ENCODE peak calls at places on chromosomes 6 and 20, in ten cellular contexts. One of them, this sample, is unnamed.

GRCh38 chr6:6891074-6891754 is 216.5 kb upstream of the RREB1 start:
- DNase-seq in bronchial epithelial cell: no peak
- DNase-seq in T-cell: no peak
- DNase-seq in EL: no peak
- DNase-seq in ureter: no peak
- DNase-seq in GM06990: no peak
- DNase-seq in mesothelial cell of epicardium: no peak
- DNase-seq in mesendoderm: no peak
- DNase-seq in tibial artery: no peak
- DNase-seq in kidney: no peak
- DNase-seq in this sample: no peak

GRCh38 chr6:41780623-41781301 is at the start of gene PRICKLE4:
- DNase-seq in GM06990: no peak
- DNase-seq in T-cell: no peak
- DNase-seq in mesothelial cell of epicardium: no peak
- DNase-seq in bronchial epithelial cell: peak; percentile 52
- DNase-seq in mesendoderm: peak; percentile 22
- DNase-seq in kidney: peak; percentile 83
- DNase-seq in EL: peak; percentile 41
- DNase-seq in tibial artery: peak; percentile 72
- DNase-seq in ureter: no peak
- DNase-seq in this sample: no peak

GRCh38 chr6:143806282-143807102 is 36.6 kb upstream of the LTV1 start:
- DNase-seq in EL: peak; percentile 82
- DNase-seq in mesothelial cell of epicardium: no peak
- DNase-seq in tibial artery: no peak
- DNase-seq in mesendoderm: no peak
- DNase-seq in T-cell: no peak
- DNase-seq in kidney: no peak
- DNase-seq in GM06990: no peak
- DNase-seq in ureter: no peak
- DNase-seq in bronchial epithelial cell: peak; percentile 21
- DNase-seq in this sample: no peak

GRCh38 chr20:43043887-43044286 is 145.8 kb downstream of the PTPRT start:
- DNase-seq in T-cell: no peak
- DNase-seq in tibial artery: no peak
- DNase-seq in mesendoderm: peak; percentile 22
- DNase-seq in mesothelial cell of epicardium: no peak
- DNase-seq in ureter: no peak
- DNase-seq in EL: no peak
- DNase-seq in kidney: no peak
- DNase-seq in GM06990: no peak
- DNase-seq in bronchial epithelial cell: no peak
- DNase-seq in this sample: no peak

GRCh38 chr20:59939052-59939878 is 840 bp downstream of the PPP1R3D start:
- DNase-seq in mesothelial cell of epicardium: no peak
- DNase-seq in mesendoderm: peak; percentile 51
- DNase-seq in T-cell: no peak
- DNase-seq in tibial artery: peak; percentile 68
- DNase-seq in kidney: peak; percentile 78
- DNase-seq in bronchial epithelial cell: no peak
- DNase-seq in GM06990: peak; percentile 32
- DNase-seq in EL: no peak
- DNase-seq in ureter: no peak
- DNase-seq in this sample: no peak

GRCh38 chr20:38171301-38172010 is 6.4 kb upstream of the TGM2 start:
- DNase-seq in mesendoderm: peak; percentile 42
- DNase-seq in tibial artery: peak; percentile 65
- DNase-seq in ureter: no peak
- DNase-seq in EL: no peak
- DNase-seq in bronchial epithelial cell: no peak
- DNase-seq in mesothelial cell of epicardium: no peak
- DNase-seq in GM06990: no peak
- DNase-seq in T-cell: no peak
- DNase-seq in kidney: no peak
- DNase-seq in this sample: no peak

GRCh38 chr6:29082457-29082856 is 4.7 kb downstream of the OR2B3 start:
- DNase-seq in kidney: no peak
- DNase-seq in bronchial epithelial cell: no peak
- DNase-seq in mesendoderm: no peak
- DNase-seq in EL: no peak
- DNase-seq in GM06990: no peak
- DNase-seq in ureter: no peak
- DNase-seq in T-cell: no peak
- DNase-seq in tibial artery: no peak
- DNase-seq in mesothelial cell of epicardium: no peak
- DNase-seq in this sample: no peak

GRCh38 chr20:52812231-52812847 is 159.8 kb upstream of the TSHZ2 start:
- DNase-seq in ureter: no peak
- DNase-seq in bronchial epithelial cell: no peak
- DNase-seq in GM06990: no peak
- DNase-seq in kidney: no peak
- DNase-seq in T-cell: no peak
- DNase-seq in mesendoderm: peak; percentile 23
- DNase-seq in tibial artery: no peak
- DNase-seq in mesothelial cell of epicardium: no peak
- DNase-seq in EL: no peak
- DNase-seq in this sample: no peak

GRCh38 chr6:34030831-34031566 is 114.9 kb downstream of the GRM4 start:
- DNase-seq in kidney: no peak
- DNase-seq in GM06990: no peak
- DNase-seq in mesothelial cell of epicardium: no peak
- DNase-seq in T-cell: no peak
- DNase-seq in tibial artery: no peak
- DNase-seq in ureter: no peak
- DNase-seq in bronchial epithelial cell: no peak
- DNase-seq in EL: no peak
- DNase-seq in mesendoderm: no peak
- DNase-seq in this sample: no peak

GRCh38 chr20:137668-138131 is 4.7 kb upstream of the DEFB126 start:
- DNase-seq in ureter: no peak
- DNase-seq in tibial artery: no peak
- DNase-seq in kidney: no peak
- DNase-seq in bronchial epithelial cell: no peak
- DNase-seq in T-cell: no peak
- DNase-seq in GM06990: peak; percentile 5
- DNase-seq in EL: peak; percentile 6
- DNase-seq in mesothelial cell of epicardium: no peak
- DNase-seq in mesendoderm: peak; percentile 2
- DNase-seq in this sample: no peak

GRCh38 chr6:43836507-43836906 is 66.5 kb downstream of the VEGFA start:
- DNase-seq in bronchial epithelial cell: peak; percentile 24
- DNase-seq in ureter: no peak
- DNase-seq in tibial artery: no peak
- DNase-seq in kidney: peak; percentile 22
- DNase-seq in GM06990: no peak
- DNase-seq in T-cell: no peak
- DNase-seq in mesothelial cell of epicardium: no peak
- DNase-seq in mesendoderm: no peak
- DNase-seq in EL: peak; percentile 50
- DNase-seq in this sample: no peak

This sample was measured in type B pancreatic cell.